ENCODE peak calls at places on chromosome 12, in nine cellular contexts. Y is thoracic aorta; K is ureter; Q is CD4-positive, alpha-beta T cell; Z is Calu3; O is GM03348; X is stimulated activated CD8-positive, alpha-beta memory T cell treated with anti-CD3 and anti-CD28 coated beads, Interleukin-15, amount 100 ng/mL, for 24 hours; U is NCI-H774; S is mesothelial cell of epicardium. M is an unnamed sample.
A peak's percentile ranks its signal among the peaks of the same experiment; 100 is the strongest.

GRCh38 chr12:122318607-122319311 is 52.5 kb upstream of the VPS33A start:
- DNase-seq in U (no peak), O (peak; percentile 90), K (no peak), Z (no peak), X (no peak), Y (no peak), S (no peak), Q (no peak), M (no peak)

GRCh38 chr12:123962530-123962929 is 10.1 kb downstream of the CCDC92 start:
- DNase-seq in Y (no peak), Z (no peak), U (no peak), K (no peak), S (no peak), O (no peak), X (no peak), Q (no peak), M (no peak)

GRCh38 chr12:88946377-88946997 is 366.2 kb upstream of the KITLG start:
- DNase-seq in Z (no peak), Y (no peak), O (peak; percentile 70), S (no peak), U (no peak), Q (no peak), X (no peak), K (no peak), M (no peak)

GRCh38 chr12:6167327-6168280 is 32.6 kb upstream of the CD9 start:
- DNase-seq in Z (peak; percentile 66), Y (peak; percentile 74), O (peak; percentile 89), X (peak; percentile 26), U (no peak), K (no peak), Q (peak; percentile 11), S (no peak), M (peak; percentile 76)

GRCh38 chr12:49627752-49628360 is 4.5 kb downstream of the PRPF40B start:
- DNase-seq in Z (no peak), O (peak; percentile 51), S (no peak), Y (no peak), Q (no peak), K (no peak), U (no peak), X (no peak), M (no peak)

GRCh38 chr12:119154435-119154818 is 24.3 kb upstream of the HSPB8 start:
- DNase-seq in Z (no peak), U (no peak), X (no peak), S (peak; percentile 69), O (peak; percentile 26), Y (no peak), K (no peak), Q (no peak), M (no peak)

GRCh38 chr12:52600475-52600874 is 788 bp downstream of the KRT72 start:
- DNase-seq in U (no peak), K (no peak), Q (no peak), Y (no peak), O (no peak), Z (no peak), S (no peak), X (no peak), M (no peak)

GRCh38 chr12:64610660-64611429 is 550 bp downstream of the RASSF3 start:
- DNase-seq in O (peak; percentile 88), Y (no peak), K (peak; percentile 59), Z (peak; percentile 69), S (peak; percentile 64), X (peak; percentile 26), U (peak; percentile 51), Q (peak; percentile 69), M (peak; percentile 80)

GRCh38 chr12:49632986-49633702 is 9.8 kb downstream of the PRPF40B start:
- DNase-seq in K (no peak), O (no peak), X (no peak), Z (no peak), S (no peak), Y (no peak), Q (no peak), U (no peak), M (no peak)

GRCh38 chr12:127667131-127667685 is 599.8 kb upstream of the TMEM132C start:
- DNase-seq in U (no peak), K (no peak), Q (no peak), S (no peak), X (no peak), O (no peak), Z (no peak), Y (no peak), M (no peak)

GRCh38 chr12:9740109-9740750 is 7.3 kb upstream of the CLECL1 start:
- DNase-seq in O (no peak), X (no peak), K (no peak), Q (no peak), Z (no peak), U (no peak), Y (no peak), S (no peak), M (no peak)

GRCh38 chr12:56071648-56072047 is 8.3 kb upstream of the ERBB3 start:
- DNase-seq in K (no peak), Q (no peak), X (no peak), Z (no peak), U (no peak), O (no peak), Y (no peak), S (no peak), M (no peak)

GRCh38 chr12:43079481-43079880 is 472.5 kb downstream of the ADAMTS20 start:
- DNase-seq in X (no peak), O (no peak), S (no peak), Z (no peak), K (no peak), U (no peak), Y (no peak), Q (no peak), M (no peak)

GRCh38 chr12:89468648-89469326 is 55.8 kb downstream of the GALNT4 start:
- DNase-seq in O (no peak), Y (no peak), X (no peak), U (no peak), Q (no peak), K (no peak), S (no peak), Z (no peak), M (no peak)